ENCODE peak calls at places on chromosomes 2 and 18, in five cellular contexts. One of them, this sample, is unnamed.

GRCh38 chr18:59469463-59470180 is 110.6 kb upstream of the LMAN1 start:
- DNase-seq in GM23338: no peak
- DNase-seq in suprapubic skin: no peak
- DNase-seq in SK-N-MC: no peak
- DNase-seq in transverse colon: no peak
- DNase-seq in this sample: no peak

GRCh38 chr2:1995584-1995983 is 251.3 kb upstream of the PXDN start:
- DNase-seq in GM23338: no peak
- DNase-seq in suprapubic skin: no peak
- DNase-seq in SK-N-MC: no peak
- DNase-seq in transverse colon: no peak
- DNase-seq in this sample: no peak

GRCh38 chr2:181124499-181124898 is 144.1 kb downstream of the UBE2E3 start:
- DNase-seq in GM23338: peak; percentile 11
- DNase-seq in suprapubic skin: no peak
- DNase-seq in SK-N-MC: no peak
- DNase-seq in transverse colon: no peak
- DNase-seq in this sample: peak; percentile 4

GRCh38 chr18:23307567-23308295 is 145.4 kb upstream of the RIOK3 start:
- DNase-seq in GM23338: no peak
- DNase-seq in suprapubic skin: no peak
- DNase-seq in SK-N-MC: no peak
- DNase-seq in transverse colon: no peak
- DNase-seq in this sample: peak; percentile 26

GRCh38 chr18:58847383-58848071 is 17.1 kb upstream of the ZNF532 start:
- DNase-seq in GM23338: peak; percentile 99
- DNase-seq in suprapubic skin: no peak
- DNase-seq in SK-N-MC: no peak
- DNase-seq in transverse colon: no peak
- DNase-seq in this sample: peak; percentile 9

GRCh38 chr2:120978359-120979050 is 242.8 kb downstream of the GLI2 start:
- DNase-seq in GM23338: no peak
- DNase-seq in suprapubic skin: no peak
- DNase-seq in SK-N-MC: no peak
- DNase-seq in transverse colon: no peak
- DNase-seq in this sample: no peak

GRCh38 chr2:238284802-238285515 is 3.5 kb downstream of the PER2 start:
- DNase-seq in GM23338: no peak
- DNase-seq in suprapubic skin: no peak
- DNase-seq in SK-N-MC: no peak
- DNase-seq in transverse colon: peak; percentile 51
- DNase-seq in this sample: no peak

GRCh38 chr2:176002684-176003225 is 688 bp upstream of the LNPK start:
- DNase-seq in GM23338: peak; percentile 28
- DNase-seq in suprapubic skin: no peak
- DNase-seq in SK-N-MC: no peak
- DNase-seq in transverse colon: peak; percentile 36
- DNase-seq in this sample: no peak

GRCh38 chr2:99597616-99598015 is 107.8 kb upstream of the REV1 start:
- DNase-seq in GM23338: no peak
- DNase-seq in suprapubic skin: no peak
- DNase-seq in SK-N-MC: no peak
- DNase-seq in transverse colon: no peak
- DNase-seq in this sample: no peak

GRCh38 chr2:72883356-72883962 is 3.7 kb upstream of the SPR start:
- DNase-seq in GM23338: peak; percentile 89
- DNase-seq in suprapubic skin: no peak
- DNase-seq in SK-N-MC: no peak
- DNase-seq in transverse colon: peak; percentile 37
- DNase-seq in this sample: peak; percentile 35

GRCh38 chr2:9110346-9110884 is 96.2 kb upstream of the ASAP2 start:
- DNase-seq in GM23338: peak; percentile 38
- DNase-seq in suprapubic skin: no peak
- DNase-seq in SK-N-MC: no peak
- DNase-seq in transverse colon: no peak
- DNase-seq in this sample: no peak

GRCh38 chr2:236637691-236638569 is 68.3 kb downstream of the ACKR3 start:
- DNase-seq in GM23338: no peak
- DNase-seq in suprapubic skin: peak; percentile 64
- DNase-seq in SK-N-MC: no peak
- DNase-seq in transverse colon: no peak
- DNase-seq in this sample: no peak

GRCh38 chr2:47654790-47655562 is 128.0 kb upstream of the MSH6 start:
- DNase-seq in GM23338: peak; percentile 51
- DNase-seq in suprapubic skin: no peak
- DNase-seq in SK-N-MC: no peak
- DNase-seq in transverse colon: peak; percentile 24
- DNase-seq in this sample: no peak

GRCh38 chr2:26712486-26713465 is 20.3 kb downstream of the KCNK3 start:
- DNase-seq in GM23338: no peak
- DNase-seq in suprapubic skin: no peak
- DNase-seq in SK-N-MC: no peak
- DNase-seq in transverse colon: no peak
- DNase-seq in this sample: no peak

GRCh38 chr2:200767111-200767885 is 44.4 kb upstream of the BZW1 start:
- DNase-seq in GM23338: no peak
- DNase-seq in suprapubic skin: no peak
- DNase-seq in SK-N-MC: no peak
- DNase-seq in transverse colon: no peak
- DNase-seq in this sample: no peak

GRCh38 chr2:27790796-27791195 is 19.3 kb downstream of the MRPL33 start:
- DNase-seq in GM23338: no peak
- DNase-seq in suprapubic skin: no peak
- DNase-seq in SK-N-MC: no peak
- DNase-seq in transverse colon: no peak
- DNase-seq in this sample: no peak

GRCh38 chr2:134253117-134253704 is 661 bp upstream of the MGAT5 start:
- DNase-seq in GM23338: no peak
- DNase-seq in suprapubic skin: no peak
- DNase-seq in SK-N-MC: no peak
- DNase-seq in transverse colon: no peak
- DNase-seq in this sample: no peak

GRCh38 chr2:120732506-120733237 is 3.0 kb upstream of the GLI2 start:
- DNase-seq in GM23338: no peak
- DNase-seq in suprapubic skin: peak; percentile 58
- DNase-seq in SK-N-MC: no peak
- DNase-seq in transverse colon: no peak
- DNase-seq in this sample: no peak

GRCh38 chr2:10877691-10878111 is 34.0 kb upstream of the KCNF1 start:
- DNase-seq in GM23338: no peak
- DNase-seq in suprapubic skin: peak; percentile 54
- DNase-seq in SK-N-MC: no peak
- DNase-seq in transverse colon: no peak
- DNase-seq in this sample: no peak

GRCh38 chr2:96763511-96764252 is 3.0 kb downstream of the CNNM4 start:
- DNase-seq in GM23338: peak; percentile 77
- DNase-seq in suprapubic skin: no peak
- DNase-seq in SK-N-MC: no peak
- DNase-seq in transverse colon: peak; percentile 55
- DNase-seq in this sample: peak; percentile 26

GRCh38 chr2:120418174-120418787 is 72.3 kb downstream of the INHBB start:
- DNase-seq in GM23338: no peak
- DNase-seq in suprapubic skin: peak; percentile 54
- DNase-seq in SK-N-MC: no peak
- DNase-seq in transverse colon: no peak
- DNase-seq in this sample: no peak

GRCh38 chr2:70101174-70101573 is 13.9 kb downstream of the PCBP1 start:
- DNase-seq in GM23338: no peak
- DNase-seq in suprapubic skin: no peak
- DNase-seq in SK-N-MC: no peak
- DNase-seq in transverse colon: no peak
- DNase-seq in this sample: no peak

GRCh38 chr2:237931205-237931721 is 35.6 kb upstream of the UBE2F start:
- DNase-seq in GM23338: no peak
- DNase-seq in suprapubic skin: no peak
- DNase-seq in SK-N-MC: no peak
- DNase-seq in transverse colon: no peak
- DNase-seq in this sample: no peak

GRCh38 chr18:68560128-68560527 is 154.8 kb downstream of the TMX3 start:
- DNase-seq in GM23338: no peak
- DNase-seq in suprapubic skin: no peak
- DNase-seq in SK-N-MC: no peak
- DNase-seq in transverse colon: no peak
- DNase-seq in this sample: no peak

GRCh38 chr2:69715964-69716363 is 26.0 kb upstream of the ANXA4 start:
- DNase-seq in GM23338: no peak
- DNase-seq in suprapubic skin: no peak
- DNase-seq in SK-N-MC: no peak
- DNase-seq in transverse colon: no peak
- DNase-seq in this sample: no peak

GRCh38 chr2:9146656-9147055 is 60.0 kb upstream of the ASAP2 start:
- DNase-seq in GM23338: no peak
- DNase-seq in suprapubic skin: no peak
- DNase-seq in SK-N-MC: no peak
- DNase-seq in transverse colon: no peak
- DNase-seq in this sample: no peak

GRCh38 chr2:24886114-24886501 is 33.9 kb downstream of the ADCY3 start:
- DNase-seq in GM23338: no peak
- DNase-seq in suprapubic skin: no peak
- DNase-seq in SK-N-MC: no peak
- DNase-seq in transverse colon: no peak
- DNase-seq in this sample: peak; percentile 12

GRCh38 chr18:59814872-59815271 is 84.9 kb upstream of the PMAIP1 start:
- DNase-seq in GM23338: no peak
- DNase-seq in suprapubic skin: no peak
- DNase-seq in SK-N-MC: no peak
- DNase-seq in transverse colon: no peak
- DNase-seq in this sample: no peak

GRCh38 chr2:216151313-216152030 is 42.3 kb downstream of the XRCC5 start:
- DNase-seq in GM23338: no peak
- DNase-seq in suprapubic skin: no peak
- DNase-seq in SK-N-MC: no peak
- DNase-seq in transverse colon: no peak
- DNase-seq in this sample: no peak

DNA sequence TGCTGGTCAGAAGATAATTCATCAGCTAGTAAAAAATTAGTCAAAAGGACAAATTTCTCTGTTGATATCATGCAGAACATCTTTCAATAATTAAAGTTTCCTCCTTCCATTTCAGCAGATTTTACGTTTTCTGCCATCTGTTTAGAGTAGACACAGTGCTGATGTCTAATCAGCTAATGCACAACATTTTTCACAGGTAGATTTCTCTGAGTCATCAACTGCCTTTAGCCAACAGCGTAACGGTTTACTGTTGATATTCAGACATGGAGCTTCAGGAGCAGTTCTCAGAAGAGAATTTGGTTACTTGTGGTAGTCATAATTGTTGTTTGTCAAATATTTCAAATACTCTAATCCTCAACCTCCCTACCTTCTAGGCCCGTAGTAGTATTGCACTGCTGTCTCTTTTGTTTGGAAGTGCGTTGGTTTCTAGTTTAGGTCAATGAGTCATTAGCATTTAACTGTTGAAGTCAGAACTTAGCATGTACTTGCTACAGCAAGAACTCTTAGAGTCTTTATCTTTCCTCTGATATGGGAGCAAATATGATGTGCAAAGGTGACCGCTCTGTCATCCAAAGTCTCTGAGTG is 86.8 kb upstream of the TFPI start:
- DNase-seq in GM23338: no peak
- DNase-seq in suprapubic skin: no peak
- DNase-seq in SK-N-MC: no peak
- DNase-seq in transverse colon: no peak
- DNase-seq in this sample: no peak
- TF ChIP-seq POLR2AphosphoS5 in GM23338: no peak
- TF ChIP-seq POLR2AphosphoS5 in suprapubic skin: no peak
- TF ChIP-seq POLR2AphosphoS5 in SK-N-MC: no peak
- TF ChIP-seq POLR2AphosphoS5 in transverse colon: no peak
- TF ChIP-seq POLR2AphosphoS5 in this sample: no peak

DNA sequence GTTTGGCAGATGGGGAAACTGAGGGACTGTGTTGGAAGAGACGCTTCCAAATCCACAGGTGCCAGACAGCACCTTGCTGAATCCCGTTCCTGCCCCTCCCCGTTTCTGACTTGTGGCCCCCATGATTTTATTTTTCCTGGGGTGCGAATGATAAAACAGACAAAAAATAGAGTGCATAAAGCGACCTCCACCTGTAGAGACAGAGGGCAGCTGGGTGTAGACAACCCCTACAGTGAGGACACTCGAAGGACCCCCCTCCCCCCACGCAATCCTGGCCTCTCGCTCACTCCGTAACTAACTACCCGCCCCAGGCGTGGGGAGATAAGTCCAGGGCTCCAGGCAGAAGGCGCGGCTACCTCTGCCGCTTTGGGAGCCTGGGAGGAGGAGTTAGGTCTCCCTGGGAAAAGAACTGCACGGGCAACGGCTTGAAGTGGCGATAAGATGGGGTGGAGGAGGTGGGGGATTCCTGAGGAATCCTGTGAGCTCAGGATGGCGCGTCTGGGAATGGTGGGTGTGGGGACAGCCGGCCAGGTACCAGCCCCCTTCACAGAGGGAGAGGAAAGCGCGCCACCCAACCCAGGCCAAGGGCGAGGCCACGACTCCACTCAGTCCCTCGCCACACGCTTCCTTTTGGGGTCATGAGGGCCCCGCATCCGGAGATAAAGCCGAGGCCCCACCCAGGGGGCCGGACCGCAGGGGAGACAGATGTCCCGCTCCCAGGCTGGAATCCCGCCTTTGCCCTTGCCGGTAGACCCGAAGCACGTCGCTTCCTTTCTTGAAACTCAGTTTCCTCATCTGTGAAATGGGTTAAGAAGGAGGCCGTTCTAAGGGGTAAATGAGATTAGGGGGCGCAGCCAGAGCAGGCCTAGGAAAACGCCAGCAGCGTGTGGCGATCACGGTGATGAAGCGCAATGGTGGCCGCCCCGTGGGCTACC is 1.9 kb upstream of the CTDSP1 start:
- DNase-seq in GM23338: peak; percentile 78
- DNase-seq in suprapubic skin: peak; percentile 91
- DNase-seq in SK-N-MC: no peak
- DNase-seq in transverse colon: peak; percentile 82
- DNase-seq in this sample: peak; percentile 57
- TF ChIP-seq POLR2AphosphoS5 in GM23338: no peak
- TF ChIP-seq POLR2AphosphoS5 in suprapubic skin: no peak
- TF ChIP-seq POLR2AphosphoS5 in SK-N-MC: peak; percentile 9
- TF ChIP-seq POLR2AphosphoS5 in transverse colon: peak; percentile 71
- TF ChIP-seq POLR2AphosphoS5 in this sample: peak; percentile 56

DNA sequence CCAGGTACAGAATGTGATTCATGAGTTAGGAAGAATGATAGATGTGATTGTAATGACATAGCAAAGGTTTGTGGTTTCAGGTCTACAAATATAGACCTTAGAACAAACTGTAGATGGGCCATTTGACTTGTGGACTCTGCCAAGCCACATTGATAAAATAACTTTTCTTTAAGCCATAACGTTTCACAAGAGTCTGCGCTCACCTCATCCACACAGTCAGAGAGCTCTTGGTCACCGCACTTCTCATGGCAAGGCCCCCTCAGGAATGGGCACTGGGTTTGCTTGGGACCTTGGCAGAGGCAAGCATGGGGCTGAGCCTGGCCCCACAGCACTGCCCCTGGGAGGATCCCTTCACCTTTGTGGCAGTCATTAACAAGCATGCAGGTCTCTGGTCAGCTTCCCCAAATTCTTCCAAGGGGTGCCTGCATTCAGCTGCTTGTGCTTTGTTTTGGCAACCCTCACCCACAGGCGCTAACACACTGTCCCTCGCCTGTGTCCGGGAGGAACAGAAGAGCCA is 14.0 kb downstream of the ARMC9 start:
- DNase-seq in GM23338: no peak
- DNase-seq in suprapubic skin: peak; percentile 58
- DNase-seq in SK-N-MC: no peak
- DNase-seq in transverse colon: no peak
- DNase-seq in this sample: no peak
- TF ChIP-seq POLR2AphosphoS5 in GM23338: no peak
- TF ChIP-seq POLR2AphosphoS5 in suprapubic skin: no peak
- TF ChIP-seq POLR2AphosphoS5 in SK-N-MC: no peak
- TF ChIP-seq POLR2AphosphoS5 in transverse colon: no peak
- TF ChIP-seq POLR2AphosphoS5 in this sample: no peak

GRCh38 chr18:11983592-11983991 is 2.3 kb downstream of the IMPA2 start:
- DNase-seq in GM23338: peak; percentile 68
- DNase-seq in suprapubic skin: no peak
- DNase-seq in SK-N-MC: no peak
- DNase-seq in transverse colon: peak; percentile 45
- DNase-seq in this sample: no peak
- TF ChIP-seq POLR2AphosphoS5 in GM23338: no peak
- TF ChIP-seq POLR2AphosphoS5 in suprapubic skin: no peak
- TF ChIP-seq POLR2AphosphoS5 in SK-N-MC: no peak
- TF ChIP-seq POLR2AphosphoS5 in transverse colon: no peak
- TF ChIP-seq POLR2AphosphoS5 in this sample: no peak